ENCODE peak calls at places on chromosomes 1 and 21, in four cellular contexts. One of them, this sample, is unnamed. For H3K27me3, the result is how much of the 10 kb centered on the place peaks cover.

GRCh38 chr21:43794311-43794710 is 4.9 kb downstream of the RRP1 start:
- DNase-seq in naive thymus-derived CD4-positive, alpha-beta T cell: no peak
- DNase-seq in cardiac muscle cell: no peak
- DNase-seq in left ventricle myocardium inferior: no peak
- DNase-seq in this sample: no peak

GRCh38 chr21:42311816-42312625 is 3.2 kb downstream of the TFF3 start:
- DNase-seq in naive thymus-derived CD4-positive, alpha-beta T cell: no peak
- DNase-seq in cardiac muscle cell: no peak
- DNase-seq in left ventricle myocardium inferior: no peak
- DNase-seq in this sample: no peak

GRCh38 chr1:243471026-243471685 is 215.3 kb downstream of the SDCCAG8 start:
- DNase-seq in naive thymus-derived CD4-positive, alpha-beta T cell: no peak
- DNase-seq in cardiac muscle cell: no peak
- DNase-seq in left ventricle myocardium inferior: no peak
- DNase-seq in this sample: no peak

GRCh38 chr1:34365295-34365694 is 188.6 kb downstream of the C1orf94 start:
- DNase-seq in naive thymus-derived CD4-positive, alpha-beta T cell: no peak
- DNase-seq in cardiac muscle cell: no peak
- DNase-seq in left ventricle myocardium inferior: no peak
- DNase-seq in this sample: no peak

GRCh38 chr1:26537951-26538352 is 8.4 kb downstream of the RPS6KA1 start:
- DNase-seq in naive thymus-derived CD4-positive, alpha-beta T cell: no peak
- DNase-seq in cardiac muscle cell: no peak
- DNase-seq in left ventricle myocardium inferior: no peak
- DNase-seq in this sample: no peak

GRCh38 chr1:151324390-151324930 is 2.8 kb downstream of the PI4KB start:
- DNase-seq in naive thymus-derived CD4-positive, alpha-beta T cell: no peak
- DNase-seq in cardiac muscle cell: no peak
- DNase-seq in left ventricle myocardium inferior: no peak
- DNase-seq in this sample: no peak

GRCh38 chr21:46094401-46095105 is 3.4 kb upstream of the COL6A2 start:
- DNase-seq in naive thymus-derived CD4-positive, alpha-beta T cell: no peak
- DNase-seq in cardiac muscle cell: no peak
- DNase-seq in left ventricle myocardium inferior: no peak
- DNase-seq in this sample: no peak

GRCh38 chr1:21184266-21184665 is 7.6 kb upstream of the EIF4G3 start:
- DNase-seq in naive thymus-derived CD4-positive, alpha-beta T cell: no peak
- DNase-seq in cardiac muscle cell: peak
- DNase-seq in left ventricle myocardium inferior: no peak
- DNase-seq in this sample: no peak

GRCh38 chr21:32414579-32415358 is 2.3 kb downstream of the EVA1C start:
- DNase-seq in naive thymus-derived CD4-positive, alpha-beta T cell: no peak
- DNase-seq in cardiac muscle cell: no peak
- DNase-seq in left ventricle myocardium inferior: no peak
- DNase-seq in this sample: no peak

GRCh38 chr1:39491146-39491921 is at the start of gene BMP8A:
- DNase-seq in naive thymus-derived CD4-positive, alpha-beta T cell: peak
- DNase-seq in cardiac muscle cell: peak
- DNase-seq in left ventricle myocardium inferior: peak
- DNase-seq in this sample: peak

GRCh38 chr1:2271841-2272655 is 43.9 kb downstream of the SKI start:
- DNase-seq in naive thymus-derived CD4-positive, alpha-beta T cell: no peak
- DNase-seq in cardiac muscle cell: no peak
- DNase-seq in left ventricle myocardium inferior: no peak
- DNase-seq in this sample: no peak

GRCh38 chr1:147717706-147718097 is 42.7 kb downstream of the GJA5 start:
- DNase-seq in naive thymus-derived CD4-positive, alpha-beta T cell: no peak
- DNase-seq in cardiac muscle cell: no peak
- DNase-seq in left ventricle myocardium inferior: no peak
- DNase-seq in this sample: no peak

GRCh38 chr1:167344605-167345385 is 124.1 kb downstream of the POU2F1 start:
- DNase-seq in naive thymus-derived CD4-positive, alpha-beta T cell: no peak
- DNase-seq in cardiac muscle cell: no peak
- DNase-seq in left ventricle myocardium inferior: no peak
- DNase-seq in this sample: no peak

GRCh38 chr1:62528015-62528414 is 69.3 kb upstream of the ANGPTL3 start:
- DNase-seq in naive thymus-derived CD4-positive, alpha-beta T cell: no peak
- DNase-seq in cardiac muscle cell: no peak
- DNase-seq in left ventricle myocardium inferior: peak
- DNase-seq in this sample: peak

GRCh38 chr1:3684031-3684430 is 31.7 kb downstream of the TP73 start:
- DNase-seq in naive thymus-derived CD4-positive, alpha-beta T cell: no peak
- DNase-seq in cardiac muscle cell: peak
- DNase-seq in left ventricle myocardium inferior: no peak
- DNase-seq in this sample: no peak

GRCh38 chr1:65256860-65257719 is 52.3 kb upstream of the DNAJC6 start:
- DNase-seq in naive thymus-derived CD4-positive, alpha-beta T cell: no peak
- DNase-seq in cardiac muscle cell: no peak
- DNase-seq in left ventricle myocardium inferior: no peak
- DNase-seq in this sample: no peak

GRCh38 chr1:33222381-33222780 is 33.9 kb upstream of the ZNF362 start:
- DNase-seq in naive thymus-derived CD4-positive, alpha-beta T cell: no peak
- DNase-seq in cardiac muscle cell: no peak
- DNase-seq in left ventricle myocardium inferior: no peak
- DNase-seq in this sample: no peak

GRCh38 chr1:145872421-145872891 is 13.2 kb downstream of the ANKRD35 start:
- DNase-seq in naive thymus-derived CD4-positive, alpha-beta T cell: no peak
- DNase-seq in cardiac muscle cell: no peak
- DNase-seq in left ventricle myocardium inferior: peak
- DNase-seq in this sample: no peak

GRCh38 chr21:29145354-29145782 is 14.9 kb downstream of the MAP3K7CL start:
- DNase-seq in naive thymus-derived CD4-positive, alpha-beta T cell: no peak
- DNase-seq in cardiac muscle cell: no peak
- DNase-seq in left ventricle myocardium inferior: no peak
- DNase-seq in this sample: no peak

GRCh38 chr1:91635763-91636162 is 135.1 kb downstream of the CDC7 start:
- DNase-seq in naive thymus-derived CD4-positive, alpha-beta T cell: no peak
- DNase-seq in cardiac muscle cell: no peak
- DNase-seq in left ventricle myocardium inferior: no peak
- DNase-seq in this sample: no peak

GRCh38 chr1:237383825-237384612 is 342.0 kb downstream of the RYR2 start:
- DNase-seq in naive thymus-derived CD4-positive, alpha-beta T cell: no peak
- DNase-seq in cardiac muscle cell: peak
- DNase-seq in left ventricle myocardium inferior: no peak
- DNase-seq in this sample: no peak

GRCh38 chr1:225695578-225696332 is 42.8 kb upstream of the ENAH start:
- DNase-seq in naive thymus-derived CD4-positive, alpha-beta T cell: no peak
- DNase-seq in cardiac muscle cell: no peak
- DNase-seq in left ventricle myocardium inferior: no peak
- DNase-seq in this sample: no peak

GRCh38 chr1:33433509-33434362 is 2.8 kb upstream of the PHC2 start:
- DNase-seq in naive thymus-derived CD4-positive, alpha-beta T cell: no peak
- DNase-seq in cardiac muscle cell: no peak
- DNase-seq in left ventricle myocardium inferior: no peak
- DNase-seq in this sample: no peak

GRCh38 chr1:54305906-54306514 is 100.2 kb downstream of the SSBP3 start:
- DNase-seq in naive thymus-derived CD4-positive, alpha-beta T cell: no peak
- DNase-seq in cardiac muscle cell: peak
- DNase-seq in left ventricle myocardium inferior: no peak
- DNase-seq in this sample: no peak

GRCh38 chr21:37927711-37928110 is 11.5 kb upstream of the KCNJ6 start:
- DNase-seq in naive thymus-derived CD4-positive, alpha-beta T cell: no peak
- DNase-seq in cardiac muscle cell: no peak
- DNase-seq in left ventricle myocardium inferior: no peak
- DNase-seq in this sample: no peak

GRCh38 chr1:59432531-59433439 is 135.9 kb downstream of the FGGY start:
- DNase-seq in naive thymus-derived CD4-positive, alpha-beta T cell: no peak
- DNase-seq in cardiac muscle cell: no peak
- DNase-seq in left ventricle myocardium inferior: no peak
- DNase-seq in this sample: no peak

GRCh38 chr1:23807453-23807852 is 6.9 kb upstream of the GALE start:
- DNase-seq in naive thymus-derived CD4-positive, alpha-beta T cell: no peak
- DNase-seq in cardiac muscle cell: no peak
- DNase-seq in left ventricle myocardium inferior: no peak
- DNase-seq in this sample: no peak

GRCh38 chr1:248055261-248055660 is 8.6 kb downstream of the OR2L3 start:
- DNase-seq in naive thymus-derived CD4-positive, alpha-beta T cell: no peak
- DNase-seq in cardiac muscle cell: no peak
- DNase-seq in left ventricle myocardium inferior: no peak
- DNase-seq in this sample: no peak

GRCh38 chr21:32333953-32334673 is 35.5 kb downstream of the MRAP start:
- DNase-seq in naive thymus-derived CD4-positive, alpha-beta T cell: no peak
- DNase-seq in cardiac muscle cell: no peak
- DNase-seq in left ventricle myocardium inferior: no peak
- DNase-seq in this sample: no peak

GRCh38 chr1:52739699-52740467 is 13.6 kb downstream of the ZYG11B start:
- DNase-seq in naive thymus-derived CD4-positive, alpha-beta T cell: no peak
- DNase-seq in cardiac muscle cell: no peak
- DNase-seq in left ventricle myocardium inferior: no peak
- DNase-seq in this sample: no peak

GRCh38 chr1:180611016-180611930 is 20.5 kb upstream of the XPR1 start:
- DNase-seq in naive thymus-derived CD4-positive, alpha-beta T cell: no peak
- DNase-seq in cardiac muscle cell: no peak
- DNase-seq in left ventricle myocardium inferior: no peak
- DNase-seq in this sample: no peak

GRCh38 chr1:198934901-198935301 is 296.1 kb downstream of the PTPRC start:
- DNase-seq in naive thymus-derived CD4-positive, alpha-beta T cell: no peak
- DNase-seq in cardiac muscle cell: no peak
- DNase-seq in left ventricle myocardium inferior: no peak
- DNase-seq in this sample: peak

GRCh38 chr1:65918564-65918963 is 125.9 kb downstream of the PDE4B start:
- DNase-seq in naive thymus-derived CD4-positive, alpha-beta T cell: no peak
- DNase-seq in cardiac muscle cell: no peak
- DNase-seq in left ventricle myocardium inferior: no peak
- DNase-seq in this sample: no peak

GRCh38 chr1:26158271-26159112 is at the start of gene FAM110D:
- DNase-seq in naive thymus-derived CD4-positive, alpha-beta T cell: no peak
- DNase-seq in cardiac muscle cell: peak
- DNase-seq in left ventricle myocardium inferior: peak
- DNase-seq in this sample: no peak

GRCh38 chr1:14340244-14340800 is 258.2 kb upstream of the KAZN start:
- DNase-seq in naive thymus-derived CD4-positive, alpha-beta T cell: no peak
- DNase-seq in cardiac muscle cell: no peak
- DNase-seq in left ventricle myocardium inferior: no peak
- DNase-seq in this sample: no peak

GRCh38 chr1:26283226-26283853 is 3.5 kb downstream of the SH3BGRL3 start:
- DNase-seq in naive thymus-derived CD4-positive, alpha-beta T cell: no peak
- DNase-seq in cardiac muscle cell: no peak
- DNase-seq in left ventricle myocardium inferior: no peak
- DNase-seq in this sample: no peak

GRCh38 chr1:119743308-119743707 is 25.4 kb downstream of the HMGCS2 start:
- DNase-seq in naive thymus-derived CD4-positive, alpha-beta T cell: no peak
- DNase-seq in cardiac muscle cell: no peak
- DNase-seq in left ventricle myocardium inferior: no peak
- DNase-seq in this sample: no peak

GRCh38 chr1:82775402-82776000 is 974.8 kb downstream of the ADGRL2 start:
- DNase-seq in naive thymus-derived CD4-positive, alpha-beta T cell: no peak
- DNase-seq in cardiac muscle cell: peak
- DNase-seq in left ventricle myocardium inferior: no peak
- DNase-seq in this sample: no peak

GRCh38 chr1:154489863-154490262 is 12.2 kb upstream of the TDRD10 start:
- DNase-seq in naive thymus-derived CD4-positive, alpha-beta T cell: no peak
- DNase-seq in cardiac muscle cell: no peak
- DNase-seq in left ventricle myocardium inferior: no peak
- DNase-seq in this sample: no peak
- H3K27me3 ChIP-seq in naive thymus-derived CD4-positive, alpha-beta T cell: under half
- H3K27me3 ChIP-seq in cardiac muscle cell: under half
- H3K27me3 ChIP-seq in left ventricle myocardium inferior: under half
- H3K27me3 ChIP-seq in this sample: under half

GRCh38 chr1:173208146-173208545 is 1.0 kb upstream of the TNFSF4 start:
- DNase-seq in naive thymus-derived CD4-positive, alpha-beta T cell: no peak
- DNase-seq in cardiac muscle cell: no peak
- DNase-seq in left ventricle myocardium inferior: no peak
- DNase-seq in this sample: no peak

GRCh38 chr1:173204693-173205092 is 2.4 kb downstream of the TNFSF4 start:
- DNase-seq in naive thymus-derived CD4-positive, alpha-beta T cell: no peak
- DNase-seq in cardiac muscle cell: no peak
- DNase-seq in left ventricle myocardium inferior: no peak
- DNase-seq in this sample: no peak

GRCh38 chr1:173206816-173207595 is at the start of gene TNFSF4:
- DNase-seq in naive thymus-derived CD4-positive, alpha-beta T cell: no peak
- DNase-seq in cardiac muscle cell: no peak
- DNase-seq in left ventricle myocardium inferior: peak
- DNase-seq in this sample: no peak

GRCh38 chr1:173202430-173203145 is 4.5 kb downstream of the TNFSF4 start:
- DNase-seq in naive thymus-derived CD4-positive, alpha-beta T cell: no peak
- DNase-seq in cardiac muscle cell: peak
- DNase-seq in left ventricle myocardium inferior: no peak
- DNase-seq in this sample: no peak

GRCh38 chr1:173205146-173206051 is 1.7 kb downstream of the TNFSF4 start:
- DNase-seq in naive thymus-derived CD4-positive, alpha-beta T cell: no peak
- DNase-seq in cardiac muscle cell: peak
- DNase-seq in left ventricle myocardium inferior: no peak
- DNase-seq in this sample: no peak
- H3K4me3 ChIP-seq in naive thymus-derived CD4-positive, alpha-beta T cell: peak
- H3K4me3 ChIP-seq in cardiac muscle cell: no peak
- H3K4me3 ChIP-seq in left ventricle myocardium inferior: no peak
- H3K4me3 ChIP-seq in this sample: peak

GRCh38 chr1:56435434-56436337 is 143.7 kb downstream of the PLPP3 start:
- DNase-seq in naive thymus-derived CD4-positive, alpha-beta T cell: no peak
- DNase-seq in cardiac muscle cell: peak
- DNase-seq in left ventricle myocardium inferior: no peak
- DNase-seq in this sample: no peak
- H3K27ac ChIP-seq in naive thymus-derived CD4-positive, alpha-beta T cell: no peak
- H3K27ac ChIP-seq in cardiac muscle cell: no peak
- H3K27ac ChIP-seq in left ventricle myocardium inferior: peak
- H3K27ac ChIP-seq in this sample: no peak

GRCh38 chr1:108097057-108097456 is 103.1 kb downstream of the SLC25A24 start:
- DNase-seq in naive thymus-derived CD4-positive, alpha-beta T cell: no peak
- DNase-seq in cardiac muscle cell: no peak
- DNase-seq in left ventricle myocardium inferior: no peak
- DNase-seq in this sample: no peak
- H3K27me3 ChIP-seq in naive thymus-derived CD4-positive, alpha-beta T cell: under half
- H3K27me3 ChIP-seq in cardiac muscle cell: under half
- H3K27me3 ChIP-seq in left ventricle myocardium inferior: under half
- H3K27me3 ChIP-seq in this sample: under half